ENCODE peak calls at places on chromosomes 5 and 9, in seven cellular contexts. One of them, this sample, is unnamed.

GRCh38 chr9:4923580-4924544 is 61.2 kb upstream of the JAK2 start:
- DNase-seq in CD4-positive, alpha-beta T cell: no peak
- DNase-seq in astrocyte of the cerebellum: no peak
- DNase-seq in osteoblast: no peak
- DNase-seq in endodermal cell: no peak
- DNase-seq in mucosa of descending colon: peak; percentile 33
- DNase-seq in CD8-positive, alpha-beta T cell: peak; percentile 9
- DNase-seq in this sample: no peak

GRCh38 chr5:132816083-132816482 is 3.0 kb downstream of the SOWAHA start:
- DNase-seq in astrocyte of the cerebellum: no peak
- DNase-seq in endodermal cell: no peak
- DNase-seq in CD8-positive, alpha-beta T cell: no peak
- DNase-seq in osteoblast: peak; percentile 75
- DNase-seq in CD4-positive, alpha-beta T cell: no peak
- DNase-seq in mucosa of descending colon: no peak
- DNase-seq in this sample: no peak

GRCh38 chr9:95762322-95762721 is 113.2 kb upstream of the ERCC6L2 start:
- DNase-seq in CD8-positive, alpha-beta T cell: no peak
- DNase-seq in osteoblast: no peak
- DNase-seq in astrocyte of the cerebellum: no peak
- DNase-seq in endodermal cell: no peak
- DNase-seq in mucosa of descending colon: no peak
- DNase-seq in CD4-positive, alpha-beta T cell: no peak
- DNase-seq in this sample: no peak

GRCh38 chr9:38127271-38127839 is 58.3 kb upstream of the SHB start:
- DNase-seq in astrocyte of the cerebellum: no peak
- DNase-seq in osteoblast: no peak
- DNase-seq in endodermal cell: no peak
- DNase-seq in CD8-positive, alpha-beta T cell: no peak
- DNase-seq in CD4-positive, alpha-beta T cell: no peak
- DNase-seq in mucosa of descending colon: no peak
- DNase-seq in this sample: no peak

GRCh38 chr5:119795768-119796167 is 166.4 kb downstream of the FAM170A start:
- DNase-seq in mucosa of descending colon: no peak
- DNase-seq in endodermal cell: no peak
- DNase-seq in CD4-positive, alpha-beta T cell: no peak
- DNase-seq in astrocyte of the cerebellum: no peak
- DNase-seq in CD8-positive, alpha-beta T cell: no peak
- DNase-seq in osteoblast: no peak
- DNase-seq in this sample: no peak

GRCh38 chr9:120650352-120650751 is 63.9 kb downstream of the MEGF9 start:
- DNase-seq in endodermal cell: no peak
- DNase-seq in CD4-positive, alpha-beta T cell: no peak
- DNase-seq in astrocyte of the cerebellum: no peak
- DNase-seq in osteoblast: peak; percentile 29
- DNase-seq in CD8-positive, alpha-beta T cell: no peak
- DNase-seq in mucosa of descending colon: no peak
- DNase-seq in this sample: no peak

GRCh38 chr9:70352802-70353201 is 61.7 kb downstream of the KLF9 start:
- DNase-seq in CD8-positive, alpha-beta T cell: no peak
- DNase-seq in astrocyte of the cerebellum: peak; percentile 5
- DNase-seq in endodermal cell: no peak
- DNase-seq in CD4-positive, alpha-beta T cell: no peak
- DNase-seq in osteoblast: peak; percentile 23
- DNase-seq in mucosa of descending colon: no peak
- DNase-seq in this sample: no peak

GRCh38 chr5:125038477-125038876 is 292.0 kb upstream of the ZNF608 start:
- DNase-seq in endodermal cell: no peak
- DNase-seq in astrocyte of the cerebellum: no peak
- DNase-seq in CD4-positive, alpha-beta T cell: no peak
- DNase-seq in osteoblast: no peak
- DNase-seq in CD8-positive, alpha-beta T cell: no peak
- DNase-seq in mucosa of descending colon: no peak
- DNase-seq in this sample: no peak

GRCh38 chr9:136902259-136902821 is 16.0 kb downstream of the TRAF2 start:
- DNase-seq in mucosa of descending colon: peak; percentile 93
- DNase-seq in CD8-positive, alpha-beta T cell: peak; percentile 69
- DNase-seq in astrocyte of the cerebellum: no peak
- DNase-seq in CD4-positive, alpha-beta T cell: peak; percentile 76
- DNase-seq in osteoblast: peak; percentile 99
- DNase-seq in endodermal cell: no peak
- DNase-seq in this sample: peak; percentile 69

GRCh38 chr5:177593511-177593910 is 1.5 kb downstream of the TMED9 start:
- DNase-seq in CD8-positive, alpha-beta T cell: no peak
- DNase-seq in endodermal cell: no peak
- DNase-seq in osteoblast: no peak
- DNase-seq in astrocyte of the cerebellum: no peak
- DNase-seq in mucosa of descending colon: no peak
- DNase-seq in CD4-positive, alpha-beta T cell: no peak
- DNase-seq in this sample: no peak

GRCh38 chr5:177591690-177592009 is 353 bp upstream of the TMED9 start:
- DNase-seq in mucosa of descending colon: no peak
- DNase-seq in CD8-positive, alpha-beta T cell: no peak
- DNase-seq in astrocyte of the cerebellum: no peak
- DNase-seq in endodermal cell: no peak
- DNase-seq in CD4-positive, alpha-beta T cell: no peak
- DNase-seq in osteoblast: no peak
- DNase-seq in this sample: no peak

GRCh38 chr5:177590406-177590805 is 1.6 kb upstream of the TMED9 start:
- DNase-seq in astrocyte of the cerebellum: no peak
- DNase-seq in osteoblast: no peak
- DNase-seq in endodermal cell: no peak
- DNase-seq in CD4-positive, alpha-beta T cell: no peak
- DNase-seq in mucosa of descending colon: no peak
- DNase-seq in CD8-positive, alpha-beta T cell: no peak
- DNase-seq in this sample: no peak

GRCh38 chr5:177592905-177593304 is 902 bp downstream of the TMED9 start:
- DNase-seq in osteoblast: no peak
- DNase-seq in mucosa of descending colon: no peak
- DNase-seq in endodermal cell: no peak
- DNase-seq in CD8-positive, alpha-beta T cell: no peak
- DNase-seq in CD4-positive, alpha-beta T cell: no peak
- DNase-seq in astrocyte of the cerebellum: no peak
- DNase-seq in this sample: no peak

GRCh38 chr5:177592010-177592834 is at the start of gene TMED9:
- DNase-seq in CD4-positive, alpha-beta T cell: peak; percentile 77
- DNase-seq in mucosa of descending colon: peak; percentile 89
- DNase-seq in astrocyte of the cerebellum: peak; percentile 32
- DNase-seq in CD8-positive, alpha-beta T cell: peak; percentile 84
- DNase-seq in osteoblast: peak; percentile 99
- DNase-seq in endodermal cell: peak; percentile 97
- DNase-seq in this sample: peak; percentile 85
- TF ChIP-seq CTCF in CD4-positive, alpha-beta T cell: no peak
- TF ChIP-seq CTCF in mucosa of descending colon: peak; percentile 19
- TF ChIP-seq CTCF in astrocyte of the cerebellum: no peak
- TF ChIP-seq CTCF in CD8-positive, alpha-beta T cell: no peak
- TF ChIP-seq CTCF in osteoblast: no peak
- TF ChIP-seq CTCF in endodermal cell: no peak
- TF ChIP-seq CTCF in this sample: no peak

GRCh38 chr5:6371079-6371810 is 7.1 kb downstream of the MED10 start:
- DNase-seq in osteoblast: peak; percentile 36
- DNase-seq in CD8-positive, alpha-beta T cell: no peak
- DNase-seq in astrocyte of the cerebellum: no peak
- DNase-seq in endodermal cell: peak; percentile 37
- DNase-seq in mucosa of descending colon: no peak
- DNase-seq in CD4-positive, alpha-beta T cell: no peak
- DNase-seq in this sample: no peak
- TF ChIP-seq CTCF in osteoblast: no peak
- TF ChIP-seq CTCF in CD8-positive, alpha-beta T cell: no peak
- TF ChIP-seq CTCF in astrocyte of the cerebellum: no peak
- TF ChIP-seq CTCF in endodermal cell: no peak
- TF ChIP-seq CTCF in mucosa of descending colon: no peak
- TF ChIP-seq CTCF in CD4-positive, alpha-beta T cell: no peak
- TF ChIP-seq CTCF in this sample: no peak

DNA sequence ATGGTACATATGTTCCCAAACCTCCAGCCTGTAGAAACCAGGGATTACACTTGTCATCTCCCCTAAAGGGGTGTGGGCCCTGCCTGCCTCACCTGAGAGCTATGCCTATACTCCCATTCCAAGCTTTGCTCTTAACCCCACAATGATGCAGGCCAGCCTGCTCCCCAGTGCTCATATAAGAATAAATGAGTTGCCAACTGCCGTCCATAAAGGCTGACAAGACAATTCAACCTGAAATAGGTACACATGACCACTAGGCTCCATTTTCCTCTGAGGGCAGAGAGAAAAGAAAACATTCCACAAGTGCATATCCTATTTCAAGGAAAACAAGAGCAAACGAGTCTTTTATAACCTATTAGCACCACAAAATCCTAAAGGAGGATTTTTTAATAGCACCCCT is 28.4 kb downstream of the SKP1 start:
- DNase-seq in osteoblast: no peak
- DNase-seq in endodermal cell: no peak
- DNase-seq in CD4-positive, alpha-beta T cell: no peak
- DNase-seq in astrocyte of the cerebellum: no peak
- DNase-seq in mucosa of descending colon: no peak
- DNase-seq in CD8-positive, alpha-beta T cell: no peak
- DNase-seq in this sample: no peak
- TF ChIP-seq CTCF in osteoblast: no peak
- TF ChIP-seq CTCF in endodermal cell: peak; percentile 27
- TF ChIP-seq CTCF in CD4-positive, alpha-beta T cell: peak; percentile 11
- TF ChIP-seq CTCF in astrocyte of the cerebellum: no peak
- TF ChIP-seq CTCF in mucosa of descending colon: no peak
- TF ChIP-seq CTCF in CD8-positive, alpha-beta T cell: no peak
- TF ChIP-seq CTCF in this sample: no peak

DNA sequence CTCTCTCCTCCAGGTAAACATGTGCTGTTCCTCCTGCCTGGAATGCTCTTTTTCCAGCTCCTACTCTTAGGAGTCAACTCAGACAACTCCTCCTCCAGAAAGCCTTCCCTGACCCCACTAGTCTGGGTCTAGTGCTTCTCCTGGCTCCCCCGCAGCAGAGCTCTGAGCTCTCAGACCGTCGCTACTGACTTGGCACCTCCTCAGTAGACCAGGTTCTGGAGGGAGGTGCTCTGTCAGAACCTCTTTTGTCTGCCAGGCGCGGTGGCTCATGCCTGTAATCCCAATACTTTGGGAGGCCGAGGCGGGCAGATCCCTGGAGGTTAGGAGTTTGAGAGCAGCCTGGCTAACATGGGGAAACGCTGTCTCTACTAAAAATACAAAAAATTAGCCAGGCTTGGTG is 3.4 kb downstream of the LRRC8A start:
- DNase-seq in astrocyte of the cerebellum: no peak
- DNase-seq in CD4-positive, alpha-beta T cell: no peak
- DNase-seq in endodermal cell: no peak
- DNase-seq in CD8-positive, alpha-beta T cell: no peak
- DNase-seq in mucosa of descending colon: no peak
- DNase-seq in osteoblast: peak; percentile 45
- DNase-seq in this sample: no peak
- TF ChIP-seq CTCF in astrocyte of the cerebellum: no peak
- TF ChIP-seq CTCF in CD4-positive, alpha-beta T cell: no peak
- TF ChIP-seq CTCF in endodermal cell: no peak
- TF ChIP-seq CTCF in CD8-positive, alpha-beta T cell: no peak
- TF ChIP-seq CTCF in mucosa of descending colon: no peak
- TF ChIP-seq CTCF in osteoblast: no peak
- TF ChIP-seq CTCF in this sample: no peak

GRCh38 chr9:35616681-35617459 is 1.3 kb downstream of the CD72 start:
- DNase-seq in mucosa of descending colon: peak; percentile 72
- DNase-seq in osteoblast: peak; percentile 94
- DNase-seq in endodermal cell: peak; percentile 76
- DNase-seq in astrocyte of the cerebellum: no peak
- DNase-seq in CD4-positive, alpha-beta T cell: peak; percentile 42
- DNase-seq in CD8-positive, alpha-beta T cell: peak; percentile 74
- DNase-seq in this sample: peak; percentile 64
- TF ChIP-seq CTCF in mucosa of descending colon: no peak
- TF ChIP-seq CTCF in osteoblast: no peak
- TF ChIP-seq CTCF in endodermal cell: no peak
- TF ChIP-seq CTCF in astrocyte of the cerebellum: no peak
- TF ChIP-seq CTCF in CD4-positive, alpha-beta T cell: peak; percentile 47
- TF ChIP-seq CTCF in CD8-positive, alpha-beta T cell: peak; percentile 22
- TF ChIP-seq CTCF in this sample: no peak

GRCh38 chr9:134858051-134858841 is 22.4 kb upstream of the FCN2 start:
- DNase-seq in mucosa of descending colon: no peak
- DNase-seq in CD8-positive, alpha-beta T cell: no peak
- DNase-seq in endodermal cell: peak; percentile 43
- DNase-seq in CD4-positive, alpha-beta T cell: no peak
- DNase-seq in osteoblast: peak; percentile 82
- DNase-seq in astrocyte of the cerebellum: peak; percentile 33
- DNase-seq in this sample: no peak
- TF ChIP-seq CTCF in mucosa of descending colon: no peak
- TF ChIP-seq CTCF in CD8-positive, alpha-beta T cell: no peak
- TF ChIP-seq CTCF in endodermal cell: no peak
- TF ChIP-seq CTCF in CD4-positive, alpha-beta T cell: no peak
- TF ChIP-seq CTCF in osteoblast: peak; percentile 13
- TF ChIP-seq CTCF in astrocyte of the cerebellum: peak; percentile 19
- TF ChIP-seq CTCF in this sample: no peak

GRCh38 chr5:126776499-126777256 is at the start of gene LMNB1:
- DNase-seq in endodermal cell: peak; percentile 99
- DNase-seq in mucosa of descending colon: peak; percentile 96
- DNase-seq in CD8-positive, alpha-beta T cell: peak; percentile 92
- DNase-seq in osteoblast: peak; percentile 97
- DNase-seq in CD4-positive, alpha-beta T cell: peak; percentile 87
- DNase-seq in astrocyte of the cerebellum: peak; percentile 87
- DNase-seq in this sample: peak; percentile 94
- TF ChIP-seq CTCF in endodermal cell: no peak
- TF ChIP-seq CTCF in mucosa of descending colon: no peak
- TF ChIP-seq CTCF in CD8-positive, alpha-beta T cell: no peak
- TF ChIP-seq CTCF in osteoblast: no peak
- TF ChIP-seq CTCF in CD4-positive, alpha-beta T cell: peak; percentile 16
- TF ChIP-seq CTCF in astrocyte of the cerebellum: no peak
- TF ChIP-seq CTCF in this sample: no peak

GRCh38 chr9:132644251-132644650 is 25.5 kb downstream of the DDX31 start:
- DNase-seq in mucosa of descending colon: no peak
- DNase-seq in endodermal cell: no peak
- DNase-seq in CD8-positive, alpha-beta T cell: no peak
- DNase-seq in astrocyte of the cerebellum: no peak
- DNase-seq in CD4-positive, alpha-beta T cell: no peak
- DNase-seq in osteoblast: no peak
- DNase-seq in this sample: no peak
- TF ChIP-seq CTCF in mucosa of descending colon: no peak
- TF ChIP-seq CTCF in endodermal cell: peak; percentile 70
- TF ChIP-seq CTCF in CD8-positive, alpha-beta T cell: no peak
- TF ChIP-seq CTCF in astrocyte of the cerebellum: peak; percentile 14
- TF ChIP-seq CTCF in CD4-positive, alpha-beta T cell: no peak
- TF ChIP-seq CTCF in osteoblast: peak; percentile 17
- TF ChIP-seq CTCF in this sample: no peak

DNA sequence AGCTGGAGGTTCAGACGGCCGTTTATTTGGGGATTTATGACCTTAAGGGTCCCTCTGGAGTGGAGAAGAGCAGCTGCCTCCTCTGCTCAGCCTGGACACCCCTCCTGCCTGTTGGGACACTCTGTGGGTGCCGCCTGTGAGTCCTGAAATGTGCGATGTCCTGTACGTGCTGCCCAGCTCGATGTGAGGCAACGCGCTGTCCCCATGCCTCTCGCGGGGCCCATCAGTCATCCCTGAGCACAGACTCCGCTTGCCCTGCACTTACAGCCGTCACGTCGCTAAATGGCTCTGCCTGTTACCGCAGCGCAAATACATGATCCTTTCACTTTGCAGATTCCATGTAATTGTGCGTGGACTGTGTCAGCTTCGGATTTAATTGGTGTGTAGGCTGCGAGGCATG is 27.2 kb downstream of the IRX4 start:
- DNase-seq in CD8-positive, alpha-beta T cell: no peak
- DNase-seq in astrocyte of the cerebellum: no peak
- DNase-seq in osteoblast: no peak
- DNase-seq in CD4-positive, alpha-beta T cell: no peak
- DNase-seq in endodermal cell: no peak
- DNase-seq in mucosa of descending colon: no peak
- DNase-seq in this sample: no peak
- TF ChIP-seq CTCF in CD8-positive, alpha-beta T cell: no peak
- TF ChIP-seq CTCF in astrocyte of the cerebellum: no peak
- TF ChIP-seq CTCF in osteoblast: no peak
- TF ChIP-seq CTCF in CD4-positive, alpha-beta T cell: no peak
- TF ChIP-seq CTCF in endodermal cell: no peak
- TF ChIP-seq CTCF in mucosa of descending colon: no peak
- TF ChIP-seq CTCF in this sample: no peak

This sample was measured in activated B cell treated with CpG ODN at 0.5 μM for 24 hours.